ENCODE peak calls at places on chromosomes 7 and 10, in nine cellular contexts. One of them, this sample, is unnamed.

GRCh38 chr7:143043391-143043790 is 8.8 kb upstream of the OR6V1 start:
- DNase-seq in lower leg skin: no peak
- DNase-seq in C1 segment of cervical spinal cord: no peak
- DNase-seq in KG1: no peak
- DNase-seq in hepatocyte: no peak
- DNase-seq in central memory CD4-positive, alpha-beta T cell: no peak
- DNase-seq in K562: no peak
- DNase-seq in GM06990: peak
- DNase-seq in stimulated activated CD8-positive, alpha-beta memory T cell treated with anti-CD3 and anti-CD28 coated beads, Interleukin-15, amount 100 ng/mL, for 24 hours: no peak
- DNase-seq in this sample: no peak

GRCh38 chr7:135170223-135170997 is at the start of gene CYREN:
- DNase-seq in lower leg skin: peak
- DNase-seq in hepatocyte: peak
- DNase-seq in GM06990: peak
- DNase-seq in central memory CD4-positive, alpha-beta T cell: peak
- DNase-seq in K562: peak
- DNase-seq in stimulated activated CD8-positive, alpha-beta memory T cell treated with anti-CD3 and anti-CD28 coated beads, Interleukin-15, amount 100 ng/mL, for 24 hours: peak
- DNase-seq in KG1: peak
- DNase-seq in C1 segment of cervical spinal cord: peak
- DNase-seq in this sample: peak

GRCh38 chr7:81064446-81064845 is 145.6 kb upstream of the SEMA3C start:
- DNase-seq in hepatocyte: peak
- DNase-seq in GM06990: no peak
- DNase-seq in K562: no peak
- DNase-seq in central memory CD4-positive, alpha-beta T cell: no peak
- DNase-seq in KG1: no peak
- DNase-seq in C1 segment of cervical spinal cord: no peak
- DNase-seq in stimulated activated CD8-positive, alpha-beta memory T cell treated with anti-CD3 and anti-CD28 coated beads, Interleukin-15, amount 100 ng/mL, for 24 hours: no peak
- DNase-seq in lower leg skin: no peak
- DNase-seq in this sample: no peak

GRCh38 chr7:74212661-74213060 is 2.9 kb downstream of the LAT2 start:
- DNase-seq in lower leg skin: no peak
- DNase-seq in GM06990: no peak
- DNase-seq in K562: no peak
- DNase-seq in central memory CD4-positive, alpha-beta T cell: no peak
- DNase-seq in KG1: no peak
- DNase-seq in stimulated activated CD8-positive, alpha-beta memory T cell treated with anti-CD3 and anti-CD28 coated beads, Interleukin-15, amount 100 ng/mL, for 24 hours: no peak
- DNase-seq in hepatocyte: no peak
- DNase-seq in C1 segment of cervical spinal cord: no peak
- DNase-seq in this sample: no peak

GRCh38 chr10:25639646-25640045 is 294.4 kb upstream of the MYO3A start:
- DNase-seq in K562: no peak
- DNase-seq in lower leg skin: no peak
- DNase-seq in C1 segment of cervical spinal cord: no peak
- DNase-seq in KG1: no peak
- DNase-seq in GM06990: no peak
- DNase-seq in stimulated activated CD8-positive, alpha-beta memory T cell treated with anti-CD3 and anti-CD28 coated beads, Interleukin-15, amount 100 ng/mL, for 24 hours: no peak
- DNase-seq in central memory CD4-positive, alpha-beta T cell: no peak
- DNase-seq in hepatocyte: no peak
- DNase-seq in this sample: no peak

GRCh38 chr10:43264987-43265798 is 1.7 kb downstream of the RASGEF1A start:
- DNase-seq in KG1: no peak
- DNase-seq in stimulated activated CD8-positive, alpha-beta memory T cell treated with anti-CD3 and anti-CD28 coated beads, Interleukin-15, amount 100 ng/mL, for 24 hours: no peak
- DNase-seq in K562: no peak
- DNase-seq in GM06990: no peak
- DNase-seq in lower leg skin: peak
- DNase-seq in hepatocyte: no peak
- DNase-seq in C1 segment of cervical spinal cord: peak
- DNase-seq in central memory CD4-positive, alpha-beta T cell: no peak
- DNase-seq in this sample: no peak

GRCh38 chr7:30931927-30932540 is 20.4 kb downstream of the AQP1 start:
- DNase-seq in K562: no peak
- DNase-seq in stimulated activated CD8-positive, alpha-beta memory T cell treated with anti-CD3 and anti-CD28 coated beads, Interleukin-15, amount 100 ng/mL, for 24 hours: no peak
- DNase-seq in lower leg skin: no peak
- DNase-seq in hepatocyte: peak
- DNase-seq in C1 segment of cervical spinal cord: no peak
- DNase-seq in central memory CD4-positive, alpha-beta T cell: no peak
- DNase-seq in GM06990: no peak
- DNase-seq in KG1: no peak
- DNase-seq in this sample: no peak

GRCh38 chr10:24723386-24723787 is 300 bp downstream of the ARHGAP21 start:
- DNase-seq in central memory CD4-positive, alpha-beta T cell: peak
- DNase-seq in hepatocyte: no peak
- DNase-seq in KG1: no peak
- DNase-seq in GM06990: peak
- DNase-seq in lower leg skin: no peak
- DNase-seq in K562: no peak
- DNase-seq in C1 segment of cervical spinal cord: no peak
- DNase-seq in stimulated activated CD8-positive, alpha-beta memory T cell treated with anti-CD3 and anti-CD28 coated beads, Interleukin-15, amount 100 ng/mL, for 24 hours: no peak
- DNase-seq in this sample: no peak